ENCODE peak calls at places on chromosomes 5 and 9, in five cellular contexts. E, V, A, Y and O are unnamed samples. For H3K4me1 and H3K9me3, the result is how much of the 10 kb centered on the place peaks cover.

GRCh38 chr9:19800884-19801283 is 12.0 kb upstream of the SLC24A2 start:
- DNase-seq in A (no peak), V (no peak), Y (no peak), E (no peak), O (no peak)

GRCh38 chr9:33112099-33112498 is 35.6 kb upstream of the SMU1 start:
- DNase-seq in A (no peak), Y (no peak), E (no peak), V (no peak), O (no peak)

GRCh38 chr5:50440651-50441478 is at the start of gene EMB:
- DNase-seq in A (peak), Y (peak), V (peak), E (peak), O (no peak)

GRCh38 chr5:172745836-172746235 is 25.2 kb downstream of the DUSP1 start:
- DNase-seq in E (no peak), A (no peak), V (no peak), Y (no peak), O (no peak)

GRCh38 chr9:114072181-114073140 is 5.6 kb downstream of the AMBP start:
- DNase-seq in V (peak), A (no peak), Y (peak), E (peak), O (peak)

GRCh38 chr5:169652057-169652456 is 15.0 kb downstream of the DOCK2 start:
- DNase-seq in A (no peak), E (no peak), V (peak), Y (peak), O (no peak)

GRCh38 chr5:83590966-83591365 is 119.4 kb downstream of the VCAN start:
- DNase-seq in V (no peak), E (no peak), Y (no peak), A (no peak), O (no peak)

GRCh38 chr5:82156876-82157275 is 121.3 kb downstream of the RPS23 start:
- DNase-seq in Y (no peak), E (no peak), A (no peak), V (no peak), O (no peak)

GRCh38 chr5:66933066-66933465 is 263.5 kb downstream of the CD180 start:
- DNase-seq in A (peak), E (no peak), V (no peak), Y (no peak), O (no peak)

GRCh38 chr9:113918697-113919390 is 42.7 kb downstream of the ZNF618 start:
- DNase-seq in Y (no peak), A (no peak), V (no peak), E (no peak), O (no peak)

GRCh38 chr5:96338624-96339023 is 94.4 kb downstream of the PCSK1 start:
- DNase-seq in E (no peak), V (peak), A (no peak), Y (no peak), O (peak)

GRCh38 chr5:72294473-72294872 is 25.6 kb downstream of the MRPS27 start:
- DNase-seq in V (no peak), E (no peak), A (no peak), Y (no peak), O (no peak)

GRCh38 chr5:72293495-72294055 is 26.5 kb downstream of the MRPS27 start:
- DNase-seq in V (no peak), E (no peak), A (no peak), Y (no peak), O (no peak)

GRCh38 chr5:72295539-72295938 is 24.5 kb downstream of the MRPS27 start:
- DNase-seq in V (no peak), E (no peak), A (no peak), Y (no peak), O (no peak)

GRCh38 chr5:72298711-72299110 is 21.3 kb downstream of the MRPS27 start:
- DNase-seq in A (no peak), V (no peak), E (no peak), Y (no peak), O (no peak)

GRCh38 chr5:72296251-72296650 is 23.8 kb downstream of the MRPS27 start:
- DNase-seq in E (no peak), A (no peak), Y (no peak), V (no peak), O (no peak)
- H3K4me1 ChIP-seq in E (under half), A (under half), Y (under half), V (under half), O (under half)

DNA sequence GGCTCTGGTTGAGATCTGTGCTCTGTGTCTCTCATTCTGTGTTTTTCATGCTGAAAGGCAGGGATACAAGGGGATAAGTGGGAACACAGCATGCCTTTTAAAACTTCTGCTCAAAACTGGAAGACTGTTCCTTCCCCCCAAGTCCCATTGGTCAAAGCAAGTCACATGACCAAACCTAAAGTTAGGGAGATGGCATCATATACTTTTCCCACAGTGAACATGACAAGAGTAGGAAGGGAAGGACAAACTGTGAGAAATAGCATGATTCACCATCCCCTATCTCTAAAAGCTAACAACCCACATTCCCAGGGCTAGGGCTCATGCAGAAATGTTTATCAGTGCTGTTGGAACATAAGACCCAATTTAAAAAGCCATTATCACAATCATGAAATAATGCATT is 24.2 kb upstream of the SHISAL2B start:
- DNase-seq in V (no peak), Y (no peak), A (no peak), E (no peak), O (no peak)
- H3K9me3 ChIP-seq in V (under half), Y (under half), A (under half), E (under half), O (under half)

GRCh38 chr5:147904110-147904509 is 2.2 kb downstream of the C5orf46 start:
- DNase-seq in V (no peak), A (no peak), Y (no peak), E (no peak), O (no peak)
- TF ChIP-seq CTCF in V (no peak), A (no peak), Y (no peak), E (no peak), O (no peak)

DNA sequence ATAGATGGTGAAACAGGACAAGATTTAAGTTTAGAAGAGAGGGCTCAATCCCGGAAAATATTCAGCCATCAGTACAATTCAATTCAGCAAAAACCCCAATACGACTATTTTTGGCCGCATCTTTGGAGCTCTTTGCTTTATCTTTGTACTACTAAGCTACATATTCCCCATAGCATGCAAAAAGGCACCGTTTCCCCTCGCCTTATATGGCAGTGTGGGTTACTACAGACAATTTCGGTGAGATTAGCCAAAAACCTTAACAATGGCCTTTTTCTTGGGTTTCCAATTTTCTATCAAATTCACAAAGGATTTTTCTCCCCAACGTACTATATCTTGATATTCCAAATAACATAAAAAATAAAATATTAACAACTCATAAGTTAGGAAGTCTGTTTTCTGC is 382.6 kb downstream of the BNC2 start:
- DNase-seq in Y (no peak), V (no peak), A (no peak), E (no peak), O (no peak)
- H3K4me1 ChIP-seq in Y (under half), V (under half), A (under half), E (under half), O (under half)